ENCODE peak calls at places on chromosomes 3 and 15, in nine cellular contexts. One of them, this sample, is unnamed.

GRCh38 chr3:110598847-110599490 is 472.6 kb upstream of the NECTIN3 start:
- DNase-seq in heart left ventricle: no peak
- DNase-seq in upper lobe of left lung: no peak
- DNase-seq in breast epithelium: no peak
- DNase-seq in DND-41: no peak
- DNase-seq in PC-9: no peak
- DNase-seq in stomach: no peak
- DNase-seq in body of pancreas: no peak
- DNase-seq in HCT116: no peak
- DNase-seq in this sample: no peak

GRCh38 chr3:161372321-161373260 is 1.3 kb upstream of the SPTSSB start:
- DNase-seq in heart left ventricle: no peak
- DNase-seq in upper lobe of left lung: peak; percentile 79
- DNase-seq in breast epithelium: no peak
- DNase-seq in DND-41: no peak
- DNase-seq in PC-9: no peak
- DNase-seq in stomach: peak; percentile 44
- DNase-seq in body of pancreas: peak; percentile 30
- DNase-seq in HCT116: peak; percentile 18
- DNase-seq in this sample: no peak

GRCh38 chr3:134652409-134652831 is 1.6 kb upstream of the KY start:
- DNase-seq in heart left ventricle: no peak
- DNase-seq in upper lobe of left lung: peak; percentile 69
- DNase-seq in breast epithelium: no peak
- DNase-seq in DND-41: no peak
- DNase-seq in PC-9: no peak
- DNase-seq in stomach: peak; percentile 28
- DNase-seq in body of pancreas: no peak
- DNase-seq in HCT116: no peak
- DNase-seq in this sample: peak; percentile 45

GRCh38 chr3:50204052-50204803 is 843 bp upstream of the SLC38A3 start:
- DNase-seq in heart left ventricle: no peak
- DNase-seq in upper lobe of left lung: no peak
- DNase-seq in breast epithelium: no peak
- DNase-seq in DND-41: no peak
- DNase-seq in PC-9: no peak
- DNase-seq in stomach: no peak
- DNase-seq in body of pancreas: no peak
- DNase-seq in HCT116: no peak
- DNase-seq in this sample: no peak

GRCh38 chr3:64878372-64878771 is 190.6 kb upstream of the ADAMTS9 start:
- DNase-seq in heart left ventricle: no peak
- DNase-seq in upper lobe of left lung: no peak
- DNase-seq in breast epithelium: no peak
- DNase-seq in DND-41: no peak
- DNase-seq in PC-9: peak; percentile 84
- DNase-seq in stomach: no peak
- DNase-seq in body of pancreas: no peak
- DNase-seq in HCT116: no peak
- DNase-seq in this sample: no peak

GRCh38 chr3:130077636-130078035 is 4.0 kb upstream of the ALG1L2 start:
- DNase-seq in heart left ventricle: no peak
- DNase-seq in upper lobe of left lung: no peak
- DNase-seq in breast epithelium: no peak
- DNase-seq in DND-41: no peak
- DNase-seq in PC-9: no peak
- DNase-seq in stomach: no peak
- DNase-seq in body of pancreas: no peak
- DNase-seq in HCT116: no peak
- DNase-seq in this sample: no peak

GRCh38 chr3:195468391-195468776 is 25.6 kb upstream of the ACAP2 start:
- DNase-seq in heart left ventricle: no peak
- DNase-seq in upper lobe of left lung: no peak
- DNase-seq in breast epithelium: no peak
- DNase-seq in DND-41: no peak
- DNase-seq in PC-9: no peak
- DNase-seq in stomach: no peak
- DNase-seq in body of pancreas: no peak
- DNase-seq in HCT116: no peak
- DNase-seq in this sample: no peak

GRCh38 chr15:65925338-65925737 is 56.0 kb downstream of the RAB11A start:
- DNase-seq in heart left ventricle: no peak
- DNase-seq in upper lobe of left lung: no peak
- DNase-seq in breast epithelium: no peak
- DNase-seq in DND-41: no peak
- DNase-seq in PC-9: no peak
- DNase-seq in stomach: no peak
- DNase-seq in body of pancreas: no peak
- DNase-seq in HCT116: no peak
- DNase-seq in this sample: no peak

GRCh38 chr15:76177491-76178040 is 117.8 kb downstream of the TMEM266 start:
- DNase-seq in heart left ventricle: peak; percentile 48
- DNase-seq in upper lobe of left lung: no peak
- DNase-seq in breast epithelium: no peak
- DNase-seq in DND-41: no peak
- DNase-seq in PC-9: peak; percentile 65
- DNase-seq in stomach: no peak
- DNase-seq in body of pancreas: no peak
- DNase-seq in HCT116: no peak
- DNase-seq in this sample: peak; percentile 22

GRCh38 chr15:74725845-74726773 is 781 bp upstream of the CYP1A1 start:
- DNase-seq in heart left ventricle: peak; percentile 21
- DNase-seq in upper lobe of left lung: peak; percentile 92
- DNase-seq in breast epithelium: no peak
- DNase-seq in DND-41: no peak
- DNase-seq in PC-9: no peak
- DNase-seq in stomach: peak; percentile 52
- DNase-seq in body of pancreas: peak; percentile 55
- DNase-seq in HCT116: no peak
- DNase-seq in this sample: no peak

GRCh38 chr15:90697180-90697579 is 20.0 kb upstream of the BLM start:
- DNase-seq in heart left ventricle: no peak
- DNase-seq in upper lobe of left lung: no peak
- DNase-seq in breast epithelium: no peak
- DNase-seq in DND-41: no peak
- DNase-seq in PC-9: no peak
- DNase-seq in stomach: no peak
- DNase-seq in body of pancreas: no peak
- DNase-seq in HCT116: no peak
- DNase-seq in this sample: no peak

GRCh38 chr15:91852741-91853500 is 587 bp upstream of the SLCO3A1 start:
- DNase-seq in heart left ventricle: peak; percentile 82
- DNase-seq in upper lobe of left lung: peak; percentile 97
- DNase-seq in breast epithelium: peak; percentile 52
- DNase-seq in DND-41: no peak
- DNase-seq in PC-9: peak; percentile 46
- DNase-seq in stomach: peak; percentile 76
- DNase-seq in body of pancreas: peak; percentile 67
- DNase-seq in HCT116: no peak
- DNase-seq in this sample: peak; percentile 17

GRCh38 chr15:80272987-80273386 is 21.0 kb upstream of the CTXND1 start:
- DNase-seq in heart left ventricle: no peak
- DNase-seq in upper lobe of left lung: no peak
- DNase-seq in breast epithelium: no peak
- DNase-seq in DND-41: no peak
- DNase-seq in PC-9: no peak
- DNase-seq in stomach: no peak
- DNase-seq in body of pancreas: no peak
- DNase-seq in HCT116: no peak
- DNase-seq in this sample: no peak

GRCh38 chr15:80275946-80276345 is 23.9 kb upstream of the CTXND1 start:
- DNase-seq in heart left ventricle: no peak
- DNase-seq in upper lobe of left lung: no peak
- DNase-seq in breast epithelium: no peak
- DNase-seq in DND-41: no peak
- DNase-seq in PC-9: no peak
- DNase-seq in stomach: no peak
- DNase-seq in body of pancreas: peak; percentile 6
- DNase-seq in HCT116: no peak
- DNase-seq in this sample: peak; percentile 14

GRCh38 chr15:80274554-80274953 is 22.5 kb upstream of the CTXND1 start:
- DNase-seq in heart left ventricle: no peak
- DNase-seq in upper lobe of left lung: no peak
- DNase-seq in breast epithelium: no peak
- DNase-seq in DND-41: no peak
- DNase-seq in PC-9: no peak
- DNase-seq in stomach: no peak
- DNase-seq in body of pancreas: no peak
- DNase-seq in HCT116: no peak
- DNase-seq in this sample: no peak

DNA sequence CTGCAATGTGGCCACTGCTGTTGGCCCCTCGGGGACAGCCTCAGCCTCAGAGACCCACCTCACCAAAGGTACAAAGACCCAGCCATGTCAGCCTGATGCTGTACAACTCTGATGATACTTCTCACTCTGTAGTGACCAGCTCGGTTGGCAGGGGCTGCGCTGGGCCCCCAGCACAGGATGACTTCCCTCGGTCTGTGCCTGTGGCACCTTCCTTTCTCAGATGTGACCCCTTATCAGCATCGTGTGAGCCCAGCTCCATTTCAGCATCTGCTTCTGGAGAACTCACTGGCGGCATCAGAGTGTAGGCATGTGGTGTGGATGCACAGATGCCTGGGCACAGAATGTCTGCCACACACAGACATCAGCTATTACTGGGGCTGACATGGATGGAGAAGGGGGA is 25.1 kb upstream of the CTXND1 start:
- DNase-seq in heart left ventricle: no peak
- DNase-seq in upper lobe of left lung: peak; percentile 39
- DNase-seq in breast epithelium: no peak
- DNase-seq in DND-41: no peak
- DNase-seq in PC-9: no peak
- DNase-seq in stomach: no peak
- DNase-seq in body of pancreas: no peak
- DNase-seq in HCT116: no peak
- DNase-seq in this sample: no peak
- H3K4me3 ChIP-seq in heart left ventricle: no peak overlapping the region
- H3K4me3 ChIP-seq in upper lobe of left lung: no peak overlapping the region
- H3K4me3 ChIP-seq in breast epithelium: no peak overlapping the region
- H3K4me3 ChIP-seq in DND-41: no peak overlapping the region
- H3K4me3 ChIP-seq in PC-9: no peak overlapping the region
- H3K4me3 ChIP-seq in stomach: no peak overlapping the region
- H3K4me3 ChIP-seq in body of pancreas: no peak overlapping the region
- H3K4me3 ChIP-seq in HCT116: no peak overlapping the region
- H3K4me3 ChIP-seq in this sample: no peak overlapping the region

GRCh38 chr15:95826831-95827230 is 503.7 kb upstream of the NR2F2 start:
- DNase-seq in heart left ventricle: no peak
- DNase-seq in upper lobe of left lung: no peak
- DNase-seq in breast epithelium: no peak
- DNase-seq in DND-41: no peak
- DNase-seq in PC-9: no peak
- DNase-seq in stomach: no peak
- DNase-seq in body of pancreas: no peak
- DNase-seq in HCT116: no peak
- DNase-seq in this sample: no peak
- TF ChIP-seq CTCF in heart left ventricle: no peak
- TF ChIP-seq CTCF in upper lobe of left lung: no peak
- TF ChIP-seq CTCF in breast epithelium: no peak
- TF ChIP-seq CTCF in DND-41: peak; percentile 47
- TF ChIP-seq CTCF in PC-9: peak; percentile 45
- TF ChIP-seq CTCF in stomach: no peak
- TF ChIP-seq CTCF in body of pancreas: no peak
- TF ChIP-seq CTCF in HCT116: peak; percentile 50
- TF ChIP-seq CTCF in this sample: peak; percentile 44

DNA sequence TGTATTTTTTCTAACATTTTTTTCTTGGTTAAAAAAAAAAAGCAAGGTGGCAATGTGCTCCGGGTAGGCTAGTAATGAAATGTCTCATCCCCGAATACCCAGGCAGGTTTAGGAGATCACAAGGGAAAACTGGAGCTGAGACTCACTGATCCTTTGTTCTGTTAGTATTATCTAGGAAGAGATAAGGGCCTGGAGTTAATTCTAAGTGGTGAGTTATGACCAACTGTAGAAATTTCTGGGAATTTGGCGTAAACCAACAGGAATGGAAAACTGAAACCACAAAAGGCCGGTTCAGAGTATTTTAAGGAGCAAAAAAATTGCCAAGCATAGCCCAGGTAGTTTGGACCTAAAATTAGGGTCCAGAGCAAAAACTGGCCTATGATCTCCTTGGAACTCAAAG is 12.4 kb downstream of the PPM1M start:
- DNase-seq in heart left ventricle: no peak
- DNase-seq in upper lobe of left lung: no peak
- DNase-seq in breast epithelium: no peak
- DNase-seq in DND-41: no peak
- DNase-seq in PC-9: no peak
- DNase-seq in stomach: no peak
- DNase-seq in body of pancreas: no peak
- DNase-seq in HCT116: no peak
- DNase-seq in this sample: no peak
- H3K27ac ChIP-seq in heart left ventricle: no peak overlapping the region
- H3K27ac ChIP-seq in upper lobe of left lung: no peak overlapping the region
- H3K27ac ChIP-seq in breast epithelium: no peak overlapping the region
- H3K27ac ChIP-seq in DND-41: no peak overlapping the region
- H3K27ac ChIP-seq in PC-9: no peak overlapping the region
- H3K27ac ChIP-seq in stomach: no peak overlapping the region
- H3K27ac ChIP-seq in body of pancreas: no peak overlapping the region
- H3K27ac ChIP-seq in HCT116: no peak overlapping the region
- H3K27ac ChIP-seq in this sample: no peak overlapping the region

GRCh38 chr3:48634661-48635221 is 520 bp downstream of the SLC26A6 start:
- DNase-seq in heart left ventricle: peak; percentile 46
- DNase-seq in upper lobe of left lung: no peak
- DNase-seq in breast epithelium: no peak
- DNase-seq in DND-41: peak; percentile 67
- DNase-seq in PC-9: no peak
- DNase-seq in stomach: peak; percentile 69
- DNase-seq in body of pancreas: peak; percentile 60
- DNase-seq in HCT116: no peak
- DNase-seq in this sample: peak; percentile 29

GRCh38 chr3:48635222-48636021 is at the start of gene SLC26A6:
- DNase-seq in heart left ventricle: peak; percentile 98
- DNase-seq in upper lobe of left lung: peak; percentile 100
- DNase-seq in breast epithelium: peak; percentile 94
- DNase-seq in DND-41: peak; percentile 96
- DNase-seq in PC-9: peak; percentile 83
- DNase-seq in stomach: peak; percentile 98
- DNase-seq in body of pancreas: peak; percentile 97
- DNase-seq in HCT116: peak; percentile 88
- DNase-seq in this sample: peak; percentile 94

GRCh38 chr3:48633743-48634142 is 1.5 kb downstream of the SLC26A6 start:
- DNase-seq in heart left ventricle: no peak
- DNase-seq in upper lobe of left lung: no peak
- DNase-seq in breast epithelium: no peak
- DNase-seq in DND-41: no peak
- DNase-seq in PC-9: no peak
- DNase-seq in stomach: no peak
- DNase-seq in body of pancreas: no peak
- DNase-seq in HCT116: no peak
- DNase-seq in this sample: no peak

GRCh38 chr3:48637305-48637704 is 2.0 kb upstream of the SLC26A6 start:
- DNase-seq in heart left ventricle: no peak
- DNase-seq in upper lobe of left lung: no peak
- DNase-seq in breast epithelium: no peak
- DNase-seq in DND-41: no peak
- DNase-seq in PC-9: no peak
- DNase-seq in stomach: no peak
- DNase-seq in body of pancreas: no peak
- DNase-seq in HCT116: no peak
- DNase-seq in this sample: no peak

GRCh38 chr3:48636149-48636548 is 888 bp upstream of the SLC26A6 start:
- DNase-seq in heart left ventricle: no peak
- DNase-seq in upper lobe of left lung: no peak
- DNase-seq in breast epithelium: no peak
- DNase-seq in DND-41: no peak
- DNase-seq in PC-9: no peak
- DNase-seq in stomach: no peak
- DNase-seq in body of pancreas: no peak
- DNase-seq in HCT116: no peak
- DNase-seq in this sample: no peak
- H3K4me3 ChIP-seq in heart left ventricle: peak overlapping the region; percentile 86
- H3K4me3 ChIP-seq in upper lobe of left lung: peak overlapping the region; percentile 98
- H3K4me3 ChIP-seq in breast epithelium: peak overlapping the region; percentile 74
- H3K4me3 ChIP-seq in DND-41: peak overlapping the region; percentile 62
- H3K4me3 ChIP-seq in PC-9: peak overlapping the region; percentile 89
- H3K4me3 ChIP-seq in stomach: peak overlapping the region; percentile 97
- H3K4me3 ChIP-seq in body of pancreas: peak overlapping the region; percentile 30
- H3K4me3 ChIP-seq in HCT116: peak overlapping the region; percentile 87
- H3K4me3 ChIP-seq in this sample: peak overlapping the region; percentile 90

This sample was measured in brain microvascular endothelial cell.